ENCODE peak calls at places on chromosomes 5 and 9, in seven cellular contexts. J, I, S, U, E, W and M are unnamed samples. For H3K4me1, the result is how much of the 10 kb centered on the place peaks cover.

GRCh38 chr5:57042524-57042931 is 90.6 kb upstream of the MIER3 start:
- DNase-seq in I (no peak), E (no peak), S (no peak), W (no peak), U (no peak), J (no peak), M (no peak)

GRCh38 chr5:92979716-92980115 is 601.3 kb downstream of the NR2F1-AS1 start:
- DNase-seq in E (no peak), W (no peak), J (no peak), I (no peak), S (no peak), U (no peak), M (no peak)

GRCh38 chr5:4575608-4576007 is 564.5 kb upstream of the ADAMTS16 start:
- DNase-seq in J (no peak), W (no peak), S (no peak), U (no peak), I (no peak), E (no peak), M (no peak)

GRCh38 chr5:84286662-84287061 is 98.0 kb downstream of the EDIL3 start:
- DNase-seq in W (no peak), U (no peak), S (no peak), J (no peak), I (no peak), E (no peak), M (peak)

GRCh38 chr5:66540078-66540477 is 56.1 kb upstream of the MAST4 start:
- DNase-seq in I (no peak), J (no peak), W (no peak), E (no peak), S (no peak), U (no peak), M (no peak)

GRCh38 chr9:78351816-78352215 is 54.9 kb downstream of the PSAT1 start:
- DNase-seq in U (no peak), S (no peak), W (no peak), E (no peak), J (no peak), I (no peak), M (no peak)

GRCh38 chr9:131575121-131575640 is 29.9 kb downstream of the PRRT1B start:
- DNase-seq in S (no peak), U (no peak), W (no peak), E (no peak), I (no peak), J (no peak), M (no peak)

GRCh38 chr9:131422241-131422792 is 28.4 kb downstream of the PRRC2B start:
- DNase-seq in J (no peak), U (peak), E (peak), I (no peak), S (peak), W (no peak), M (peak)

DNA sequence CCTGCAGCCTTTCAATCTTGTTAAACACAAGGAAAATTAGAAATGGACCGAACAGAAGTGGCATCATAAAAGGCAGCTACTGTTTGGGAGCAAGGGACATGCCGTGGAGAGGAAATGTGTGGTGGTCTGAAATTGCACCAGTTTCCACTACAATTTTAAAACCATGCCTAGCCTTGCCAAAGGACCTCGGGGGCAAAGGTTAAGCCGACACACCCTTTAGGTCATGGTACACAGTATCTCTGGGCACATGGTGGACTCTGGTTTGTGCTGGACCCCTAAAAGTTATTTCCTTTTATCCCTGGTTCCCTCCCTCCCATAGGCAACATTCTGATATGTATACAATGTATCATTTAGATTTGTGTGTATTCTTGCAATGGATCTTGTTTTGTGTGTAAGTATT is 78.0 kb downstream of the F2RL2 start:
- DNase-seq in I (no peak), S (no peak), U (no peak), J (no peak), E (no peak), W (no peak), M (no peak)
- H3K4me1 ChIP-seq in I (under half), S (under half), U (under half), J (under half), E (under half), W (under half), M (under half)

DNA sequence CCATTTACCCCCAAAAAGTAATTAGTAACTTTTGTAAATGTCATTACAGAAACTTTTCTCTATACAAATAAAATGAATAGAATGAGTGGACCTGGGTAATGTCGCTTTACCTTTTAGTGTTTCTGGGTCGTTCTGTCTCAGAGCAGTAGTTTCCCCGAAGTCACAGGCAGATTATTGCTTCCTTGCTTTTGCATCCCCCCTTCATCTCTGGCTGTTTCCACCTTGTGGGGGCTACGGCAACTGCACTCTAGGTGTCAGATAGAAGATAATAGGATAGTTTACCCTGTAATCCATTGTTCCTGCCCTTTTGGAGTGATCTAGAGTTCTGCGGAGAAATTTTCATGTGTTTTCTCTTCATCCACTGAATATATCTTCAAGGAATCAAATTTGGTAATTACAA is 68.7 kb downstream of the PRR16 start:
- DNase-seq in S (no peak), E (no peak), W (no peak), I (no peak), J (no peak), U (no peak), M (no peak)
- H3K4me1 ChIP-seq in S (under half), E (under half), W (under half), I (under half), J (under half), U (under half), M (under half)

DNA sequence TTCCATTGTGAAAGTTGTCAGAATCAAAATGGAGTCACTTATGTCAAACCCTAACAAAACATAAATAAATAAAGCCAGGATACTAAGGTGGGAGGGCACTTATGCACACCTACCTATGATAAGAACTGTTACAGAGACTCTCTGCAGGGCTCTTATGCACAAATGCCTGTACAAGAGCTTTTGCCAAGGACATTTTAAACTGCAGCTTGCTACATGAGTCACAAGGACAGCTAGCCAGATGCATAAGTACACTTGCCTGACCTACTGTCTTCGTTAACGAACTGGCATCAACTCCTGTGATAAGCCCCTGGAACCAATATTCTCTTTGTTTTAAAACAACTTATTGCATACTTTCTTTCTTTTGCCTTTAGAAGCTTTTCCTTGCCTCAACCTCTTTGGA is 152.9 kb upstream of the SPEF2 start:
- DNase-seq in I (no peak), S (no peak), J (no peak), E (no peak), W (no peak), U (no peak), M (no peak)
- H3K4me1 ChIP-seq in I (under half), S (under half), J (under half), E (under half), W (under half), U (under half), M (under half)

GRCh38 chr5:134111741-134112647 is 2.5 kb upstream of the TCF7 start:
- DNase-seq in I (no peak), W (no peak), U (no peak), S (no peak), E (no peak), J (peak), M (peak)
- H3K4me1 ChIP-seq in I (under half), W (under half), U (under half), S (under half), E (under half), J (under half), M (under half)

GRCh38 chr9:101434990-101435389 is 584 bp downstream of the ALDOB start:
- DNase-seq in I (no peak), S (no peak), U (no peak), W (no peak), J (no peak), E (no peak), M (no peak)

GRCh38 chr9:101437806-101438232 is 2.2 kb upstream of the ALDOB start:
- DNase-seq in U (peak), W (no peak), J (no peak), S (no peak), E (no peak), I (peak), M (no peak)

GRCh38 chr9:101433229-101433628 is 2.3 kb downstream of the ALDOB start:
- DNase-seq in J (no peak), S (no peak), I (no peak), E (no peak), W (no peak), U (no peak), M (no peak)

GRCh38 chr9:101438523-101438922 is 2.9 kb upstream of the ALDOB start:
- DNase-seq in J (no peak), E (no peak), W (no peak), S (no peak), I (no peak), U (no peak), M (no peak)

DNA sequence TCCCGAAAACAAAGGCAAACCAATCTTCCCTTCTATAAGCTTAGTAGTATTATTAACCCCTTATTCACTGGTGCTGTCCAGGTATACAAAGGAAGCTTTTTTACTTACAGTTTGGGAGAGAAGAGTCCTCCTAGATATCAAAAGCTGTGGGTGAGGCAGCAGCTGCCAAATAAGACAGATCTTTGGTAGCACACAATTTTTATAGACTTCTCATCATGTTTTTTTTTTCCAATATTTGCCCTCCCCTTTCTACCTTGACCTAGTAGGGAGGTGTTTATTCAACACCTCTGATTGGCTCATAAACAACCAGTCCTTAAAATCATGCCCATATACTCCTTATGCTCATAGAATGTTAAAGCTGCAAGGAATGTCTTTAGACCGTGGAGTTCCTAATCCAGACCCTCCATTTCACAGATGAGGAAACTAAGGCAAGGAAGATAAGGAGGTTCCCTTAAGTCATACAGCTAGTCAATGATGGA is at the start of gene ALDOB:
- DNase-seq in S (no peak), E (no peak), J (no peak), I (no peak), W (no peak), U (no peak), M (no peak)
- H3K4me1 ChIP-seq in S (under half), E (under half), J (under half), I (under half), W (under half), U (under half), M (under half)

GRCh38 chr5:158813275-158813674 is 286.4 kb downstream of the EBF1 start:
- DNase-seq in U (no peak), S (no peak), J (no peak), W (no peak), E (no peak), I (no peak), M (no peak)

GRCh38 chr5:158810615-158811014 is 289.1 kb downstream of the EBF1 start:
- DNase-seq in E (no peak), J (no peak), S (no peak), W (no peak), I (no peak), U (no peak), M (no peak)

GRCh38 chr5:158811921-158812320 is 287.8 kb downstream of the EBF1 start:
- DNase-seq in E (no peak), S (no peak), J (no peak), U (no peak), I (no peak), W (no peak), M (no peak)

GRCh38 chr5:158812381-158812780 is 287.3 kb downstream of the EBF1 start:
- DNase-seq in E (no peak), J (no peak), I (no peak), W (no peak), U (no peak), S (no peak), M (peak)

GRCh38 chr5:158811350-158811749 is 288.4 kb downstream of the EBF1 start:
- DNase-seq in W (no peak), S (no peak), U (no peak), E (no peak), I (no peak), J (no peak), M (no peak)
- H3K4me1 ChIP-seq in W (under half), S (under half), U (under half), E (under half), I (under half), J (under half), M (under half)

DNA sequence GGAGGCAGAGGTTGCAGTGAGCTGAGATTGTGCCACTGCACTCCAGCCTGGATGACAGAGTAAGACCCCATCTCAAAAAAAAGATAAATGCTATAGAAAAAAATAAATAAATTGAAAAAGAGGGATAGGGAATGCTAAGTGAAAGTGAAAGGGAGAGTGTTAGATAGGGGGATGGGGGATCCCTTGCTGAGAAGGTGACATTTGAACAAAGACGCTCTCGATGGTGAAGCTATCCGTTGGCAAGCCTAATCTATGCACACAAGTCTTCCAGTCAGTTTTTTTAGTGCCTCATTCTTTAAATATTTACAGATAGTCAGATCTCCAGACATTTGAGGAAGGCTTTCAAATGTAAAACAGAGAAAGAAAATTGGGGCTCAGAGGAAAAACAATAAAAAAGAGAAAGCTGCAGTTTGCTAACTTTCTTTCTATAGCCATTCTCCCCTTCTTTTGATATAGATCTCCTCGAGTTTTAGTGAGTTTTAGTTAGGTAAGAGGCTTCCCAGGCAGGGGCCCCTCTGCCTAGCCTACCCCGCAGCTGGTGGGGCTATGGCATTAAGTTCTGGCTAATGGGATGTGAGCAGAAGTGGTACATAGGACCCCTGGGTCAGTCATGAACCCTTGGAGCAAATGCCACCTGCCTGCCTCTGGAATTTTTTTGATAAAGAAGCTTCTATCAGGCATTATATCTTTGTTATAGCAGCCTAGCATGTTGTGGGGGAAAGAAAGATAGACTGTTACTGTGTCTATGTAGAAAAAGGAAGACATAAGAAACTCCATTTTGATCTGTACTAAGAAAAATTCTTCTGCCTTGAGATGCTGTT is 12.0 kb downstream of the GLRX start:
- DNase-seq in J (no peak), S (no peak), U (no peak), I (no peak), W (no peak), E (no peak), M (no peak)
- H3K4me1 ChIP-seq in J (under half), S (half or more), U (under half), I (under half), W (under half), E (under half), M (under half)